ENCODE peak calls at places on chromosomes 13 and 19, in seven cellular contexts. One of them, this sample, is unnamed. For H3K27me3 and H3K9me3, the result is how much of the 10 kb centered on the place peaks cover.

GRCh38 chr19:7349961-7350711 is 1.4 kb downstream of the ARHGEF18 start:
- DNase-seq in H9: no peak
- DNase-seq in endodermal cell: no peak
- DNase-seq in suprapubic skin: no peak
- DNase-seq in CD4-positive, alpha-beta T cell: peak
- DNase-seq in tibial nerve: no peak
- DNase-seq in breast epithelium: no peak
- DNase-seq in this sample: no peak

GRCh38 chr19:1512671-1513491 is at the start of gene ADAMTSL5:
- DNase-seq in H9: peak
- DNase-seq in endodermal cell: peak
- DNase-seq in suprapubic skin: no peak
- DNase-seq in CD4-positive, alpha-beta T cell: peak
- DNase-seq in tibial nerve: no peak
- DNase-seq in breast epithelium: no peak
- DNase-seq in this sample: no peak

GRCh38 chr13:21676611-21677021 is 5.7 kb downstream of the FGF9 start:
- DNase-seq in H9: peak
- DNase-seq in endodermal cell: peak
- DNase-seq in suprapubic skin: no peak
- DNase-seq in CD4-positive, alpha-beta T cell: no peak
- DNase-seq in tibial nerve: no peak
- DNase-seq in breast epithelium: no peak
- DNase-seq in this sample: no peak

GRCh38 chr13:112452380-112453206 is 76.4 kb downstream of the SPACA7 start:
- DNase-seq in H9: peak
- DNase-seq in endodermal cell: peak
- DNase-seq in suprapubic skin: no peak
- DNase-seq in CD4-positive, alpha-beta T cell: no peak
- DNase-seq in tibial nerve: no peak
- DNase-seq in breast epithelium: no peak
- DNase-seq in this sample: peak

GRCh38 chr13:51549050-51549449 is 35.2 kb upstream of the WDFY2 start:
- DNase-seq in H9: no peak
- DNase-seq in endodermal cell: peak
- DNase-seq in suprapubic skin: no peak
- DNase-seq in CD4-positive, alpha-beta T cell: no peak
- DNase-seq in tibial nerve: no peak
- DNase-seq in breast epithelium: no peak
- DNase-seq in this sample: no peak

GRCh38 chr13:104625196-104625595 is 1559.0 kb upstream of the SLC10A2 start:
- DNase-seq in H9: no peak
- DNase-seq in endodermal cell: no peak
- DNase-seq in suprapubic skin: no peak
- DNase-seq in CD4-positive, alpha-beta T cell: no peak
- DNase-seq in tibial nerve: no peak
- DNase-seq in breast epithelium: no peak
- DNase-seq in this sample: no peak

GRCh38 chr13:64758520-64758919 is 2471.6 kb downstream of the PCDH9 start:
- DNase-seq in H9: no peak
- DNase-seq in endodermal cell: peak
- DNase-seq in suprapubic skin: no peak
- DNase-seq in CD4-positive, alpha-beta T cell: no peak
- DNase-seq in tibial nerve: no peak
- DNase-seq in breast epithelium: no peak
- DNase-seq in this sample: no peak

GRCh38 chr13:26590379-26590778 is 32.9 kb downstream of the WASF3 start:
- DNase-seq in H9: no peak
- DNase-seq in endodermal cell: no peak
- DNase-seq in suprapubic skin: no peak
- DNase-seq in CD4-positive, alpha-beta T cell: no peak
- DNase-seq in tibial nerve: no peak
- DNase-seq in breast epithelium: no peak
- DNase-seq in this sample: no peak

GRCh38 chr19:4543856-4544647 is 4.2 kb upstream of the LRG1 start:
- DNase-seq in H9: no peak
- DNase-seq in endodermal cell: no peak
- DNase-seq in suprapubic skin: no peak
- DNase-seq in CD4-positive, alpha-beta T cell: no peak
- DNase-seq in tibial nerve: no peak
- DNase-seq in breast epithelium: no peak
- DNase-seq in this sample: no peak

GRCh38 chr13:20525144-20525600 is 485 bp downstream of the CRYL1 start:
- DNase-seq in H9: peak
- DNase-seq in endodermal cell: peak
- DNase-seq in suprapubic skin: no peak
- DNase-seq in CD4-positive, alpha-beta T cell: no peak
- DNase-seq in tibial nerve: no peak
- DNase-seq in breast epithelium: no peak
- DNase-seq in this sample: no peak

GRCh38 chr19:17647071-17648020 is 40.8 kb downstream of the UNC13A start:
- DNase-seq in H9: peak
- DNase-seq in endodermal cell: peak
- DNase-seq in suprapubic skin: no peak
- DNase-seq in CD4-positive, alpha-beta T cell: no peak
- DNase-seq in tibial nerve: no peak
- DNase-seq in breast epithelium: no peak
- DNase-seq in this sample: no peak
- H3K27me3 ChIP-seq in H9: under half
- H3K27me3 ChIP-seq in endodermal cell: under half
- H3K27me3 ChIP-seq in suprapubic skin: under half
- H3K27me3 ChIP-seq in CD4-positive, alpha-beta T cell: under half
- H3K27me3 ChIP-seq in tibial nerve: under half
- H3K27me3 ChIP-seq in breast epithelium: under half
- H3K27me3 ChIP-seq in this sample: under half

DNA sequence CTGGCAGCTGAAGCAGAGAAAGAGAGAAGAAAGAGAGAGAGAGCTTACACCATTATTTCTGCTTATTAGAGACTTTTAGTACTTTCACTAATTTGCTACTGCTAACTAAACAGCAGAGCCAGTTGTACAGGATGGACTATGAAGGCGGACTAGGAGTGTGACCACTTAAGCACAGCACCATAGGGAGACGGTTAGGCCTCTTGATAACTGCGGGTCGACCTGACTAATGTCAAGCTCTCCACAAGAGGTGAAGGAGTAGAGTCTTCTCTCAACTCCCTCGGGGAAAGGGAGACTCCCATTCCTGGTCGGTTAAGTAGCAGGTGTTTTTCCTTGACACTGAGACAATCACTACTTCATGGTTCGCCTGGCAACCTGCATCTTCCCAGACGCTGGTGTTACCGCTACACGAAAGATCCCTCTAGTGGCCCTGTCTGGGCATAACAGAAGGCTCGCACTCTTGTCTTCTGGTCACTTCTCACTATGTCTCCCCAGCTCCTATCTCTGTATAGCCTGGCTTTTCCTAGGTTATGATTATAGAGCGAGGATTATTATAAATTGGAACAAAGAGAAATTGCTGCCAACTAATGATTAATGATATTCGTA is 5.3 kb upstream of the PSG7 start:
- DNase-seq in H9: no peak
- DNase-seq in endodermal cell: no peak
- DNase-seq in suprapubic skin: no peak
- DNase-seq in CD4-positive, alpha-beta T cell: no peak
- DNase-seq in tibial nerve: no peak
- DNase-seq in breast epithelium: no peak
- DNase-seq in this sample: no peak
- H3K9me3 ChIP-seq in H9: under half
- H3K9me3 ChIP-seq in endodermal cell: under half
- H3K9me3 ChIP-seq in suprapubic skin: under half
- H3K9me3 ChIP-seq in CD4-positive, alpha-beta T cell: under half
- H3K9me3 ChIP-seq in tibial nerve: under half
- H3K9me3 ChIP-seq in breast epithelium: under half
- H3K9me3 ChIP-seq in this sample: under half

DNA sequence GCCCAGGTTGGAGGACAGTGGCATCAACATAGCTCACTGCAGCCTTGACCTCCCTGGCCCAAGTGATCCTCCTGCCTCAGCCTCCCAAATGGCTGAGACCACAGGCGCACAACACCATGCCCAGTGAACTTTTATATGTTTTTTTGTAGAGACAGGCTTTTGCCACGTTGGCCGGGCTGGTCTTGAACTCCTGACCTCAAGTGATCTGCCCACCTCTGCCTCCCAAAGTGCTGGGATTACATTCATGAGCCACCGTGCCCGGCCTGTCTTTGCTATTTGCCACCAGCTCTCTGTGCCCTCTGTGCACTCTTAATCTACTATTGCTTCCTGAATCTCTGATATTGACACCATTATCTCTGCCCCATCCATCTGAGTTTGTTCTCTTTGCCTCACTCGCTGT is 34.3 kb upstream of the LRRC4B start:
- DNase-seq in H9: no peak
- DNase-seq in endodermal cell: no peak
- DNase-seq in suprapubic skin: no peak
- DNase-seq in CD4-positive, alpha-beta T cell: no peak
- DNase-seq in tibial nerve: no peak
- DNase-seq in breast epithelium: no peak
- DNase-seq in this sample: no peak
- H3K27me3 ChIP-seq in H9: under half
- H3K27me3 ChIP-seq in endodermal cell: under half
- H3K27me3 ChIP-seq in suprapubic skin: half or more
- H3K27me3 ChIP-seq in CD4-positive, alpha-beta T cell: under half
- H3K27me3 ChIP-seq in tibial nerve: under half
- H3K27me3 ChIP-seq in breast epithelium: under half
- H3K27me3 ChIP-seq in this sample: under half

GRCh38 chr19:56823956-56824355 is 16.6 kb downstream of the PEG3 start:
- DNase-seq in H9: no peak
- DNase-seq in endodermal cell: no peak
- DNase-seq in suprapubic skin: no peak
- DNase-seq in CD4-positive, alpha-beta T cell: no peak
- DNase-seq in tibial nerve: no peak
- DNase-seq in breast epithelium: no peak
- DNase-seq in this sample: peak

GRCh38 chr19:56822755-56823154 is 17.8 kb downstream of the PEG3 start:
- DNase-seq in H9: no peak
- DNase-seq in endodermal cell: no peak
- DNase-seq in suprapubic skin: no peak
- DNase-seq in CD4-positive, alpha-beta T cell: no peak
- DNase-seq in tibial nerve: no peak
- DNase-seq in breast epithelium: no peak
- DNase-seq in this sample: no peak

GRCh38 chr19:56821675-56822074 is 18.9 kb downstream of the PEG3 start:
- DNase-seq in H9: no peak
- DNase-seq in endodermal cell: no peak
- DNase-seq in suprapubic skin: no peak
- DNase-seq in CD4-positive, alpha-beta T cell: no peak
- DNase-seq in tibial nerve: no peak
- DNase-seq in breast epithelium: no peak
- DNase-seq in this sample: peak

GRCh38 chr19:56821209-56821608 is 19.3 kb downstream of the PEG3 start:
- DNase-seq in H9: no peak
- DNase-seq in endodermal cell: no peak
- DNase-seq in suprapubic skin: no peak
- DNase-seq in CD4-positive, alpha-beta T cell: no peak
- DNase-seq in tibial nerve: no peak
- DNase-seq in breast epithelium: no peak
- DNase-seq in this sample: peak

DNA sequence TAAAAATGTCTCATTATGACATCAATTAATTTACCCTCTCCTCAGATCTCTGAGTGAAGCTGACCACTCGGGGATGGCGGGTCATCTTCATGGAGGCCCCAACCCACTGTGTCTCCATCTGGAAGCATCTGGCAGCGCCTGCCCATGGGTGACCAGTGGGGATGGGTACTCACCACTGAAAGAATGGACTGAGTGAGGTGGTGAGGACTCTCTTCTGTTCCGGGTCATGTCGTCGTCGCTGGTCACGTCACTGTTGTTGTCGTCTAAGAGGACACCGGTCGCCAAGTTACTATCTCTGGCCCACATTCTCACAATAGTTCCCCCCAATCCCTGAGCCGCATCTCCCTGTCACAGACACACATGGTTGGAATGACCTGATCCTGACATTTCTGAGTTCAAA is 17.1 kb downstream of the PEG3 start:
- DNase-seq in H9: no peak
- DNase-seq in endodermal cell: no peak
- DNase-seq in suprapubic skin: no peak
- DNase-seq in CD4-positive, alpha-beta T cell: no peak
- DNase-seq in tibial nerve: no peak
- DNase-seq in breast epithelium: no peak
- DNase-seq in this sample: peak
- H3K9me3 ChIP-seq in H9: half or more
- H3K9me3 ChIP-seq in endodermal cell: half or more
- H3K9me3 ChIP-seq in suprapubic skin: under half
- H3K9me3 ChIP-seq in CD4-positive, alpha-beta T cell: under half
- H3K9me3 ChIP-seq in tibial nerve: under half
- H3K9me3 ChIP-seq in breast epithelium: under half
- H3K9me3 ChIP-seq in this sample: under half

DNA sequence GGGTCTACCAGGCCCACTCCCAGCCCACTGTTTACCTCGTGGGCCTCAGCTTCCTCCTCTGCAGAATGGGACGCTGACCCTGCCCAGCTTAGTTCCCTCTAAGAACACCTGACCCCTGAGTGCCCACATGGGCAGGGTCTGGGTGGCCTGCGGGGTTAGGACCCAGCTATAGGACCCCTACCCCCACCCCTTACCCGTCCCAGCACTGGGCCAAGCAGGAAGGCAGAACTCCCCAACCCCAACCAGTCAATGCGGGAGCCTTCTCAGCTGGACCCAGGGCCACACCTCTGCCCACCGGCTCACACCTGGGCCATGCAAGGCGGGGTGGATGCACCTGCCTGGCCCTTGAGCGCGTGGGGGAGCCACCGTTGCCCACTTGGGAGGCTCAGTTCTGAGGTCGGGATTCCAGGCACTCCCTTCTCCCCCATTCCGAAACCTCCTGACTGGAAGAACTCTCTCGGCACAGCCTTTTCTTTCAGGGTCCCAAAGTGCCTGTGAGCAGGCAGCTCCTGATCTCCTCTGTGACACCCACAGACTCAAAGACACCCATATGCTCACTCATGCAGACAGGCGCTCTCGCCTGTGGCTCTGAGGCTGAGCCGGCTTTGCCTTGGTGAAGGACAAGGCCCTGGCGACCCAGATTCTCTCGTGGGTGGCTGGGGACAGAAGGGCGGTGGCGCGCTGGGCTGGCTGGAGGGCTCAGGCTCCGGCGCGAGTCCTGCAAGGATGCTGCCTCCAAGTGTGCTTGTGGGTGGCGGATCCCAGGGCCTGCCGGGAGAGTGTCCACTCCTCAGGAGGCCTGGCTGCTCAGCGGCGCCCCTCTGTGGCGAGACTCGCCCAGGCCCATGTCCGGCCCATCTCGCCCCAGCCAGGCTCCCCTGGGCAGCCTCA is 27.9 kb upstream of the PARP4 start:
- DNase-seq in H9: peak
- DNase-seq in endodermal cell: peak
- DNase-seq in suprapubic skin: no peak
- DNase-seq in CD4-positive, alpha-beta T cell: no peak
- DNase-seq in tibial nerve: no peak
- DNase-seq in breast epithelium: no peak
- DNase-seq in this sample: no peak
- H3K27me3 ChIP-seq in H9: under half
- H3K27me3 ChIP-seq in endodermal cell: under half
- H3K27me3 ChIP-seq in suprapubic skin: under half
- H3K27me3 ChIP-seq in CD4-positive, alpha-beta T cell: under half
- H3K27me3 ChIP-seq in tibial nerve: under half
- H3K27me3 ChIP-seq in breast epithelium: under half
- H3K27me3 ChIP-seq in this sample: under half

GRCh38 chr19:58108546-58108817 is 10.5 kb upstream of the ZSCAN18 start:
- DNase-seq in H9: no peak
- DNase-seq in endodermal cell: no peak
- DNase-seq in suprapubic skin: no peak
- DNase-seq in CD4-positive, alpha-beta T cell: no peak
- DNase-seq in tibial nerve: no peak
- DNase-seq in breast epithelium: no peak
- DNase-seq in this sample: no peak
- H3K9me3 ChIP-seq in H9: half or more
- H3K9me3 ChIP-seq in endodermal cell: half or more
- H3K9me3 ChIP-seq in suprapubic skin: half or more
- H3K9me3 ChIP-seq in CD4-positive, alpha-beta T cell: half or more
- H3K9me3 ChIP-seq in tibial nerve: half or more
- H3K9me3 ChIP-seq in breast epithelium: half or more
- H3K9me3 ChIP-seq in this sample: under half

This sample was measured in esophagus muscularis mucosa.